ENCODE peak calls at places on chromosomes 7 and 10, in ten cellular contexts. I is OCI-LY7, C is AG04449, Y is BE2C, K is lower leg skin, L is upper lobe of left lung, O is spleen, X is fibroblast of lung, Q is mammary epithelial cell, E is fibroblast of pulmonary artery. A is an unnamed sample.

GRCh38 chr10:58106211-58107035 is 161.3 kb downstream of the IPMK start:
- DNase-seq in L (peak; percentile 72), Q (no peak), C (no peak), X (no peak), I (no peak), K (no peak), E (no peak), Y (no peak), O (no peak), A (no peak)

GRCh38 chr10:44068716-44069482 is 316.0 kb downstream of the CXCL12 start:
- DNase-seq in Y (no peak), C (no peak), I (no peak), K (peak; percentile 48), X (no peak), Q (no peak), L (no peak), O (no peak), E (peak; percentile 90), A (no peak)

GRCh38 chr7:70178787-70179186 is 580.5 kb downstream of the AUTS2 start:
- DNase-seq in K (no peak), C (no peak), X (peak; percentile 77), Y (no peak), E (no peak), I (no peak), L (no peak), O (no peak), Q (peak; percentile 14), A (no peak)

GRCh38 chr10:87058171-87058570 is 36.5 kb downstream of the GLUD1 start:
- DNase-seq in L (no peak), X (no peak), O (no peak), K (no peak), Q (no peak), I (no peak), E (no peak), C (no peak), Y (no peak), A (peak; percentile 90)

GRCh38 chr10:126373137-126373536 is 15.1 kb downstream of the ADAM12 start:
- DNase-seq in E (no peak), X (peak; percentile 34), K (no peak), Y (no peak), L (no peak), Q (no peak), O (no peak), C (no peak), I (no peak), A (peak; percentile 48)

GRCh38 chr10:91745086-91745831 is 53.0 kb upstream of the TNKS2 start:
- DNase-seq in I (no peak), E (peak; percentile 39), X (peak; percentile 21), K (no peak), C (no peak), Q (peak; percentile 55), Y (no peak), O (no peak), L (no peak), A (peak; percentile 54)

GRCh38 chr10:114855776-114856543 is 34.4 kb downstream of the FHIP2A start:
- DNase-seq in K (no peak), L (no peak), Y (no peak), Q (peak; percentile 17), E (peak; percentile 26), C (no peak), X (peak; percentile 68), I (no peak), O (no peak), A (peak; percentile 62)

GRCh38 chr10:62071846-62072281 is 170.4 kb downstream of the ARID5B start:
- DNase-seq in X (peak; percentile 81), C (no peak), I (no peak), O (no peak), Q (no peak), Y (no peak), K (no peak), L (peak; percentile 33), E (no peak), A (no peak)

GRCh38 chr7:134364619-134365037 is 47.9 kb upstream of the SLC35B4 start:
- DNase-seq in K (no peak), E (peak; percentile 63), L (no peak), Y (no peak), O (no peak), C (no peak), I (no peak), Q (peak; percentile 77), X (peak; percentile 54), A (no peak)

GRCh38 chr7:97064972-97065587 is 40.4 kb upstream of the DLX5 start:
- DNase-seq in C (peak; percentile 3), E (peak; percentile 70), K (no peak), Q (peak; percentile 34), X (peak; percentile 30), L (no peak), Y (peak; percentile 46), I (peak; percentile 55), O (no peak), A (peak; percentile 76)

GRCh38 chr10:29189272-29189671 is 99.6 kb upstream of the LYZL1 start:
- DNase-seq in O (no peak), Q (no peak), X (peak; percentile 66), C (peak; percentile 14), Y (no peak), K (peak; percentile 13), I (no peak), E (peak; percentile 13), L (no peak), A (no peak)

GRCh38 chr7:121337398-121337797 is 8.6 kb downstream of the WNT16 start:
- DNase-seq in I (peak; percentile 45), C (no peak), Q (no peak), O (no peak), Y (no peak), K (no peak), L (no peak), X (no peak), E (peak; percentile 44), A (peak; percentile 77)

GRCh38 chr7:43938892-43939482 is 12.8 kb downstream of the UBE2D4 start:
- DNase-seq in O (no peak), X (no peak), E (no peak), I (no peak), C (no peak), K (no peak), Y (no peak), Q (no peak), L (peak; percentile 15), A (no peak)

GRCh38 chr10:78028438-78029293 is 649 bp downstream of the POLR3A start:
- DNase-seq in X (peak; percentile 66), E (peak; percentile 50), I (peak; percentile 15), L (no peak), O (peak; percentile 78), K (no peak), C (no peak), Y (no peak), Q (peak; percentile 33), A (peak; percentile 64)

DNA sequence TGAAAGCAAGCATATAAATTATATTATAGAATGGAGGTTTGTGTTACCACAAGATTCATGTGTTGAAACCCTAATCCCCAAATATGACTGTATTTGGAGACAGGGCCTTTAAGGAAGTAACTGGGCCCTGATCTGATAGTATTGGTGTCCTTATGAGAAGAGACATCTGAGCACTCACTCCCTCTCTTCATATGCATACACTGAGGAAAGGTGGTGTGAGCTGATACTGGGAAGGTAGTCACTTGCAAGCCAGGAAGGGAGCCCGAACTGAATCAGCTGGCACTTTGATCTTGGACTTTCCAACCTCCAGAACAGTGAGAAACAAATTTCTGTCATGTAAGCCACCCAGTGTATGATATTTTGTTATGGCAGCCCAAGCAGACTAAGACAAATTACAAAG is 66.9 kb upstream of the RHOBTB1 start:
- DNase-seq in I (no peak), X (no peak), E (no peak), C (no peak), L (no peak), Q (no peak), Y (no peak), O (no peak), K (no peak), A (no peak)
- H3K4me3 ChIP-seq in I (no peak overlapping the region), X (no peak overlapping the region), E (no peak overlapping the region), C (no peak overlapping the region), L (no peak overlapping the region), Q (no peak overlapping the region), Y (no peak overlapping the region), O (no peak overlapping the region), K (no peak overlapping the region), A (no peak overlapping the region)

DNA sequence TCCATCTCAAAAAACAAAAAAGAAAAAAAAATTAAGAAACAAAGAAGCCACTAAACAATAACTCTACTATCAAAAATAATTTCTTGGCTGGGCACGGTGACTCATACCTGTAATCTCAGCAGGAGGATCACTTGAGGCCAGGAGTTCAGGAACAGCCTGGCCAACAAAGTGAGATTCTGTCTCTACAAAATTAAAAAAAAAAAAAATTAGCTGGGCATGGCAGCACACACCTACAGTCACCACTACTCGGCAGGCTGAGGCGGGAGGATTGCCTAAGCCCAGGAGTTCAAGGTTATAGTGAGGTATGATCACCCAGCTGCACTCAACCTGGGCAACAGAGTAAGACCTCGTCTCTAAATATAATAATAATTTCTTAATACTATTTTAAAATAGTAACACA is 69.0 kb downstream of the PARD3 start:
- DNase-seq in Y (no peak), X (no peak), Q (peak; percentile 71), E (no peak), O (no peak), L (no peak), K (no peak), C (no peak), I (no peak), A (no peak)
- TF ChIP-seq CTCF in Y (no peak), X (no peak), Q (peak; percentile 6), E (no peak), O (no peak), L (no peak), K (no peak), C (no peak), I (no peak), A (no peak)

DNA sequence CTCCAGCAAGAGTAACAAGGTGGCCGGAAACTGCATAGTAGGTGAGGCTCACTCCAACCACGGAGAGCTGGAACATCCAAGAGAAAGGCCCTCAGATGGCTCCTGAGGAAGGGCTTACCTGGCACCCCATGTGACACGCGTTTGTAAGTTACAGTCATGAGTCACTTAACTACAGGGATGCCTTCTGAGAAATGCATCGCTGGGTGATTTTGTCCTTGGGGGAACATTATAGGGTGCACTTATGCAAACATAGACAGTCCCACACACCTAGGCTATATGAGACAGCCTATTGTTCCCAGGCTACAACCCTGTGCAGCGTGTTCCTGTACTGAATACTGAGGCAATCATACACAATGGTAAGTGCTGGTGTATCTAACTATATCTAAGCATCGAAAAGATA is 139.9 kb downstream of the PKD1L1 start:
- DNase-seq in K (no peak), X (no peak), L (no peak), Y (no peak), C (no peak), E (no peak), O (no peak), Q (no peak), I (no peak), A (no peak)
- H3K4me3 ChIP-seq in K (no peak overlapping the region), X (no peak overlapping the region), L (no peak overlapping the region), Y (no peak overlapping the region), C (no peak overlapping the region), E (no peak overlapping the region), O (no peak overlapping the region), Q (no peak overlapping the region), I (no peak overlapping the region), A (no peak overlapping the region)

GRCh38 chr10:7529638-7530037 is 118.8 kb upstream of the SFMBT2 start:
- DNase-seq in O (no peak), X (no peak), Y (peak; percentile 39), I (no peak), C (no peak), E (peak; percentile 31), K (no peak), L (no peak), Q (peak; percentile 17), A (no peak)
- TF ChIP-seq CTCF in O (no peak), X (no peak), Y (peak; percentile 45), I (no peak), C (no peak), E (peak; percentile 35), K (no peak), L (no peak), Q (no peak), A (peak; percentile 26)

A was measured in choroid plexus epithelial cell.